ENCODE peak calls at places on chromosomes 2 and 18, in four cellular contexts. N is K562, R is GM12878, D is HCT116. C is an unnamed sample.

GRCh38 chr2:33134086-33134763 is 187.5 kb downstream of the LTBP1 start:
- DNase-seq in N (no peak), R (no peak), D (peak), C (peak)

GRCh38 chr18:41809652-41810051 is 145.4 kb upstream of the PIK3C3 start:
- DNase-seq in N (no peak), R (no peak), D (no peak), C (no peak)

GRCh38 chr2:3703741-3704355 is 473 bp downstream of the DCDC2C start:
- DNase-seq in N (no peak), R (no peak), D (no peak), C (no peak)

GRCh38 chr18:59416818-59417217 is 57.8 kb upstream of the LMAN1 start:
- DNase-seq in N (no peak), R (no peak), D (no peak), C (no peak)

GRCh38 chr2:88051792-88052191 is 3.8 kb downstream of the KRCC1 start:
- DNase-seq in N (no peak), R (no peak), D (no peak), C (no peak)

GRCh38 chr2:29238497-29238896 is 123.3 kb downstream of the CLIP4 start:
- DNase-seq in N (peak), R (no peak), D (peak), C (no peak)

GRCh38 chr2:3635171-3636008 is 22.6 kb upstream of the ALLC start:
- DNase-seq in N (no peak), R (no peak), D (no peak), C (no peak)

GRCh38 chr2:53969285-53970094 is 1.3 kb downstream of the PSME4 start:
- DNase-seq in N (peak), R (no peak), D (peak), C (no peak)

GRCh38 chr2:240873098-240873788 is 4.6 kb downstream of the AGXT start:
- DNase-seq in N (no peak), R (no peak), D (no peak), C (no peak)

GRCh38 chr2:171146633-171147032 is 14.1 kb downstream of the TLK1 start:
- DNase-seq in N (no peak), R (no peak), D (no peak), C (no peak)

GRCh38 chr18:34758378-34758948 is 48.4 kb downstream of the DTNA start:
- DNase-seq in N (no peak), R (no peak), D (no peak), C (no peak)

GRCh38 chr18:22564036-22564435 is 146.3 kb upstream of the CTAGE1 start:
- DNase-seq in N (no peak), R (no peak), D (no peak), C (no peak)

GRCh38 chr2:192298664-192299063 is 103.9 kb upstream of the TMEFF2 start:
- DNase-seq in N (no peak), R (no peak), D (no peak), C (no peak)

GRCh38 chr18:51051105-51051712 is 21.2 kb downstream of the SMAD4 start:
- DNase-seq in N (no peak), R (no peak), D (peak), C (no peak)

GRCh38 chr2:197131558-197131855 is 179.1 kb downstream of the ANKRD44 start:
- DNase-seq in N (no peak), R (no peak), D (no peak), C (no peak)

GRCh38 chr2:110860620-110861019 is 128.2 kb downstream of the ACOXL start:
- DNase-seq in N (no peak), R (no peak), D (no peak), C (no peak)

GRCh38 chr2:12675801-12676200 is 40.9 kb upstream of the TRIB2 start:
- DNase-seq in N (no peak), R (no peak), D (no peak), C (no peak)

GRCh38 chr18:44856157-44856556 is 175.5 kb downstream of the SETBP1 start:
- DNase-seq in N (no peak), R (no peak), D (no peak), C (no peak)

GRCh38 chr2:162748566-162749215 is 89.9 kb downstream of the KCNH7 start:
- DNase-seq in N (no peak), R (no peak), D (no peak), C (peak)

GRCh38 chr2:152823901-152824300 is 105.5 kb downstream of the ARL6IP6 start:
- DNase-seq in N (no peak), R (no peak), D (no peak), C (no peak)

GRCh38 chr2:88690591-88691338 is 708 bp upstream of the RPIA start:
- DNase-seq in N (peak), R (no peak), D (peak), C (no peak)

GRCh38 chr2:113791697-113792590 is 35.5 kb upstream of the SLC35F5 start:
- DNase-seq in N (no peak), R (peak), D (no peak), C (peak)

GRCh38 chr2:191345788-191346187 is 100.6 kb downstream of the MYO1B start:
- DNase-seq in N (no peak), R (no peak), D (no peak), C (no peak)

GRCh38 chr2:36695746-36696415 is 626 bp upstream of the VIT start:
- DNase-seq in N (no peak), R (no peak), D (no peak), C (no peak)

GRCh38 chr2:191318729-191319078 is 73.5 kb downstream of the MYO1B start:
- DNase-seq in N (no peak), R (no peak), D (peak), C (no peak)

GRCh38 chr2:241897231-241897916 is 27.8 kb downstream of the RTP5 start:
- DNase-seq in N (no peak), R (no peak), D (no peak), C (no peak)

GRCh38 chr2:173657996-173658717 is 303.5 kb downstream of the CDCA7 start:
- DNase-seq in N (no peak), R (no peak), D (peak), C (no peak)

GRCh38 chr2:148876190-148876588 is 1.2 kb downstream of the KIF5C start:
- DNase-seq in N (no peak), R (no peak), D (no peak), C (no peak)

GRCh38 chr2:12738112-12738485 is 21.4 kb downstream of the TRIB2 start:
- DNase-seq in N (no peak), R (no peak), D (no peak), C (no peak)

DNA sequence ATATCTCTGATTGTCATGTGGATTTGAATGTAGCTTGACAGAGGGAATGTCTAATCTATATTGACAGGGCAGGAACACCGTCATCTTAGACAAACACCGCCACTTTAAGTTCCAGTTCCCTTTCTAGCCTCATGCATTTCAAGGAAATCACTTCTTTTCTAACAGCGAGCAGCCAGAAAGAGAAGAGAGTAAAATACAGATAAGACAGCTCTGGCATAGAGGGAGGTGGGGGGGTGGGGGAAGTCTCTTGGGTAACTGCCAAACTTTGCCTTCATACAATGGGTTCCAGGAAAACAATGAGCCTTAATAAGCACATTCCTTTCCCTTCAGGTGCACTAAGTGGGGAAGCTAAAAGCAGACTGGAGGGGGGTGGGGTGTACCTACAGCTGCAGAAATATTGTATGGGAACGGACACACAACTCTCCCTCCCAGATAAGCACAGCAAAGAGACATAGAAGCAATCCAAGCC is 37.2 kb downstream of the CASP10 start:
- DNase-seq in N (peak), R (no peak), D (no peak), C (no peak)
- TF ChIP-seq POLR2AphosphoS5 in N (no peak), R (no peak), D (no peak), C (no peak)

GRCh38 chr2:10871978-10872377 is 39.8 kb upstream of the KCNF1 start:
- DNase-seq in N (no peak), R (no peak), D (no peak), C (no peak)
- H3K4me3 ChIP-seq in N (no peak), R (no peak), D (no peak), C (no peak)

GRCh38 chr18:12287131-12287681 is 20.8 kb upstream of the TUBB6 start:
- DNase-seq in N (no peak), R (no peak), D (no peak), C (no peak)
- TF ChIP-seq EZH2 in N (no peak), R (no peak), D (no peak), C (no peak)

GRCh38 chr2:74197983-74198460 is 393 bp upstream of the MTHFD2 start:
- DNase-seq in N (no peak), R (no peak), D (peak), C (no peak)

GRCh38 chr2:74199275-74199701 is 873 bp downstream of the MTHFD2 start:
- DNase-seq in N (no peak), R (no peak), D (no peak), C (no peak)

GRCh38 chr2:74197049-74197448 is 1.4 kb upstream of the MTHFD2 start:
- DNase-seq in N (no peak), R (no peak), D (no peak), C (no peak)

GRCh38 chr2:74199871-74200305 is 1.5 kb downstream of the MTHFD2 start:
- DNase-seq in N (no peak), R (no peak), D (no peak), C (no peak)

DNA sequence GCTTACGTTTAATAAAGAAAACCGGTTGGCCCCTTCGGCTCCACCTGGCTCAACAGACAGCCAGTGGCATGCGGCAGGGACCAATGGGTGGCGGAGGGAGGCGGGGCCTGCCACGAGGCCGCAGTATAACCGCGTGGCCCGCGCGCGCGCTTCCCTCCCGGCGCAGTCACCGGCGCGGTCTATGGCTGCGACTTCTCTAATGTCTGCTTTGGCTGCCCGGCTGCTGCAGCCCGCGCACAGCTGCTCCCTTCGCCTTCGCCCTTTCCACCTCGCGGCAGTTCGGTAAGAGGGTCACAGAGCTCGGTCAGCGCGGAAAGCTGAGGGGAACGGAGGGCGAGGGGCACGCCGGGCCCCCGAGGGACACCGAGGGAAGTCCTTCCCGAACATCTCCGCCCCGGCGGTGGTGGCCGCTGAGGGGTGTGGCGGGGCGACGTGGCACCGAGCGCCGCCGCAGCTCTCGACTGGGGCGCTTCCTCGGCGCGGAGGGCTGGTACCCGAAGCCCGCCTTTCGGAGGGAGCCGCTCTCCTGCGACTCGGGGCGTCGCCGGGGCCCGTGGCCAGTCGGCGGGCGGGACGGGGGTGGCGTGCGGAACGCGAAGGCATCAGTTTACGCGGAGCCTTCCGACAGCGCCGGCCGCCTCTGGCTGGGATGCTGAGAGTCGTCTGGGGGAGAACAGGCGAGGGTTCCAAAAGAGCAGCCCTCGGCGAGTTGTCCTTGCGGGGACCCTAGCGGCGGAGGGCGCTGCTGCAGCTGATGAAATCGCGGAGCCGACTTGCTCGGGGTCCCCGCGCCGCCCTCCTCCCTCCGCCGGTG is at the start of gene MTHFD2:
- DNase-seq in N (peak), R (peak), D (peak), C (peak)
- TF ChIP-seq POLR2AphosphoS5 in N (peak), R (peak), D (peak), C (peak)

GRCh38 chr2:239285071-239285931 is 115.5 kb downstream of the HDAC4 start:
- DNase-seq in N (peak), R (no peak), D (no peak), C (no peak)
- H3K4me3 ChIP-seq in N (no peak), R (no peak), D (no peak), C (no peak)

GRCh38 chr2:64331430-64331700 is 122.6 kb upstream of the LGALSL start:
- DNase-seq in N (no peak), R (no peak), D (no peak), C (no peak)

GRCh38 chr2:64330691-64331429 is 123.1 kb upstream of the LGALSL start:
- DNase-seq in N (peak), R (no peak), D (peak), C (peak)

GRCh38 chr2:64330281-64330680 is 123.7 kb upstream of the LGALSL start:
- DNase-seq in N (no peak), R (no peak), D (no peak), C (no peak)

GRCh38 chr2:64328415-64328722 is 125.6 kb upstream of the LGALSL start:
- DNase-seq in N (no peak), R (peak), D (no peak), C (no peak)

GRCh38 chr2:64329848-64330247 is 124.1 kb upstream of the LGALSL start:
- DNase-seq in N (no peak), R (no peak), D (no peak), C (no peak)
- TF ChIP-seq EZH2 in N (no peak), R (no peak), D (no peak), C (no peak)